ENCODE peak calls at places on chromosomes 13 and 19, in seven cellular contexts. L, C, P, M, W, G and R are unnamed samples.

GRCh38 chr19:14023404-14024235 is 4.3 kb upstream of the RLN3 start:
- DNase-seq in L (peak), C (peak), P (peak), M (no peak), W (peak), G (peak), R (no peak)

GRCh38 chr13:114167445-114167844 is 11.6 kb upstream of the CFAP97D2 start:
- DNase-seq in L (no peak), C (peak), P (no peak), M (no peak), W (peak), G (no peak), R (no peak)

GRCh38 chr13:45048890-45049407 is 59.6 kb downstream of the GPALPP1 start:
- DNase-seq in L (no peak), C (no peak), P (no peak), M (peak), W (no peak), G (no peak), R (no peak)

GRCh38 chr13:28347456-28348371 is 147.2 kb downstream of the FLT1 start:
- DNase-seq in L (no peak), C (no peak), P (no peak), M (no peak), W (no peak), G (peak), R (no peak)

GRCh38 chr19:11735375-11735774 is 3.4 kb downstream of the ZNF823 start:
- DNase-seq in L (no peak), C (no peak), P (no peak), M (no peak), W (no peak), G (no peak), R (no peak)

GRCh38 chr19:48283908-48284307 is 14.0 kb downstream of the ZNF114 start:
- DNase-seq in L (no peak), C (peak), P (peak), M (no peak), W (peak), G (peak), R (no peak)

GRCh38 chr13:52845766-52846566 is 2.5 kb downstream of the PCDH8 start:
- DNase-seq in L (peak), C (no peak), P (peak), M (peak), W (no peak), G (no peak), R (no peak)

GRCh38 chr19:10701955-10702307 is 692 bp downstream of the QTRT1 start:
- DNase-seq in L (no peak), C (no peak), P (no peak), M (peak), W (no peak), G (no peak), R (no peak)

GRCh38 chr19:2408247-2408646 is 19.1 kb downstream of the TIMM13 start:
- DNase-seq in L (no peak), C (no peak), P (no peak), M (no peak), W (no peak), G (no peak), R (no peak)

GRCh38 chr13:56886398-56886797 is 254.3 kb upstream of the PRR20A start:
- DNase-seq in L (no peak), C (no peak), P (no peak), M (no peak), W (no peak), G (no peak), R (no peak)

GRCh38 chr19:11408591-11408990 is 10.5 kb downstream of the RGL3 start:
- DNase-seq in L (no peak), C (no peak), P (no peak), M (no peak), W (no peak), G (no peak), R (no peak)

GRCh38 chr13:73204916-73205315 is 146.1 kb downstream of the KLF5 start:
- DNase-seq in L (no peak), C (no peak), P (no peak), M (no peak), W (no peak), G (no peak), R (no peak)

GRCh38 chr19:9413240-9413954 is 22.0 kb downstream of the ZNF266 start:
- DNase-seq in L (no peak), C (no peak), P (no peak), M (no peak), W (no peak), G (no peak), R (no peak)

GRCh38 chr19:11152318-11153062 is 3.1 kb downstream of the SPC24 start:
- DNase-seq in L (peak), C (peak), P (peak), M (no peak), W (peak), G (no peak), R (peak)

GRCh38 chr19:4416268-4416667 is 13.8 kb downstream of the CHAF1A start:
- DNase-seq in L (no peak), C (no peak), P (no peak), M (no peak), W (no peak), G (no peak), R (no peak)

GRCh38 chr19:18868380-18869230 is 27.4 kb downstream of the CERS1 start:
- DNase-seq in L (no peak), C (no peak), P (no peak), M (no peak), W (no peak), G (no peak), R (no peak)

GRCh38 chr19:12703056-12703455 is 6.6 kb upstream of the FBXW9 start:
- DNase-seq in L (no peak), C (peak), P (peak), M (peak), W (peak), G (no peak), R (no peak)

GRCh38 chr13:50631041-50631440 is 212.5 kb downstream of the DLEU7 start:
- DNase-seq in L (no peak), C (no peak), P (no peak), M (no peak), W (peak), G (no peak), R (no peak)

GRCh38 chr19:12774588-12775555 is at the start of gene HOOK2:
- DNase-seq in L (no peak), C (no peak), P (no peak), M (no peak), W (no peak), G (no peak), R (peak)

GRCh38 chr13:44719857-44720671 is 143.9 kb upstream of the TSC22D1 start:
- DNase-seq in L (no peak), C (peak), P (peak), M (no peak), W (peak), G (peak), R (no peak)

GRCh38 chr13:85798999-85799646 is at the start of gene SLITRK6:
- DNase-seq in L (no peak), C (peak), P (peak), M (no peak), W (no peak), G (peak), R (no peak)

GRCh38 chr13:41960700-41961697 is at the start of gene VWA8:
- DNase-seq in L (peak), C (peak), P (peak), M (peak), W (peak), G (peak), R (peak)

GRCh38 chr13:101205408-101205807 is 210.9 kb downstream of the NALCN start:
- DNase-seq in L (no peak), C (no peak), P (no peak), M (no peak), W (no peak), G (no peak), R (no peak)

GRCh38 chr13:101204270-101205011 is 211.9 kb downstream of the NALCN start:
- DNase-seq in L (no peak), C (peak), P (peak), M (no peak), W (peak), G (no peak), R (no peak)

DNA sequence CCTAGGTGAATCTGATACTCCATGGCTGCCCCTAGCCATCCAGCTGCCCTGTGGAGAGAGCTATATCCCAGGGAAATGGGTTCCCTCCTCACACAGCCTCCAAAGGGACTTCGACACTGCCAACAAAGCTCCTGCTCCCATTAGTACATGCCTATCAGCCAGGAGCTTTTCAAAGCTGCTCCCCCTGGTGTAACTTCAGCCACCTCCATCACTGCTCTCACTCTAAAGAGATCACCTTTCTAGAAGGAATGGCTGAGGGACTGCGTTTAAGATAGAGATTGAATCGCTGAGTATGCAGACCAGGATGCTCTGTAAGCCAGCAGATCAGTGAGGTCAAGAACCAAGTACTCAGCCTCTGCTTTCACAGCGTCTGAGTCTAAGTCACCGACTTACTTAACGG is 213.7 kb downstream of the NALCN start:
- DNase-seq in L (no peak), C (no peak), P (no peak), M (no peak), W (no peak), G (no peak), R (no peak)
- TF ChIP-seq CTCF in L (no peak), C (no peak), P (no peak), M (no peak), W (no peak), G (peak), R (no peak)

GRCh38 chr13:25802579-25802978 is 249.2 kb downstream of the SHISA2 start:
- DNase-seq in L (no peak), C (no peak), P (no peak), M (no peak), W (no peak), G (no peak), R (no peak)

GRCh38 chr13:25796474-25796873 is 255.3 kb downstream of the SHISA2 start:
- DNase-seq in L (no peak), C (no peak), P (peak), M (no peak), W (no peak), G (peak), R (no peak)

GRCh38 chr13:25803626-25804025 is 248.2 kb downstream of the SHISA2 start:
- DNase-seq in L (no peak), C (no peak), P (no peak), M (no peak), W (no peak), G (no peak), R (no peak)

GRCh38 chr13:25798998-25799397 is 252.8 kb downstream of the SHISA2 start:
- DNase-seq in L (no peak), C (no peak), P (no peak), M (no peak), W (no peak), G (no peak), R (no peak)
- TF ChIP-seq CTCF in L (no peak), C (no peak), P (no peak), M (no peak), W (no peak), G (no peak), R (no peak)

GRCh38 chr13:32246468-32246867 is 68.7 kb downstream of the ZAR1L start:
- DNase-seq in L (no peak), C (peak), P (peak), M (peak), W (peak), G (peak), R (peak)
- TF ChIP-seq CTCF in L (peak), C (peak), P (peak), M (peak), W (peak), G (peak), R (peak)

GRCh38 chr19:50459638-50460037 is 16.7 kb upstream of the EMC10 start:
- DNase-seq in L (no peak), C (no peak), P (no peak), M (no peak), W (no peak), G (no peak), R (no peak)

GRCh38 chr19:50461066-50461875 is 15.0 kb upstream of the EMC10 start:
- DNase-seq in L (peak), C (peak), P (peak), M (peak), W (peak), G (peak), R (peak)

GRCh38 chr19:50458396-50459066 is 17.8 kb upstream of the EMC10 start:
- DNase-seq in L (no peak), C (peak), P (no peak), M (no peak), W (peak), G (no peak), R (no peak)

GRCh38 chr19:50459067-50459456 is 17.2 kb upstream of the EMC10 start:
- DNase-seq in L (no peak), C (no peak), P (no peak), M (no peak), W (no peak), G (no peak), R (no peak)

GRCh38 chr19:50460161-50460765 is 16.0 kb upstream of the EMC10 start:
- DNase-seq in L (no peak), C (peak), P (peak), M (peak), W (peak), G (peak), R (no peak)
- TF ChIP-seq CTCF in L (no peak), C (no peak), P (no peak), M (peak), W (no peak), G (peak), R (no peak)

GRCh38 chr19:7806876-7807275 is 23.1 kb upstream of the EVI5L start:
- DNase-seq in L (no peak), C (no peak), P (no peak), M (no peak), W (no peak), G (no peak), R (no peak)
- TF ChIP-seq CTCF in L (no peak), C (no peak), P (no peak), M (no peak), W (no peak), G (no peak), R (no peak)

GRCh38 chr19:38100589-38100988 is 123.4 kb downstream of the DPF1 start:
- DNase-seq in L (no peak), C (no peak), P (no peak), M (no peak), W (no peak), G (no peak), R (no peak)

GRCh38 chr19:38105574-38105973 is 118.4 kb downstream of the DPF1 start:
- DNase-seq in L (no peak), C (no peak), P (no peak), M (no peak), W (no peak), G (no peak), R (no peak)

GRCh38 chr19:38101723-38102122 is 122.3 kb downstream of the DPF1 start:
- DNase-seq in L (no peak), C (no peak), P (no peak), M (no peak), W (no peak), G (no peak), R (no peak)

GRCh38 chr19:38095411-38096308 is 128.4 kb downstream of the DPF1 start:
- DNase-seq in L (peak), C (peak), P (peak), M (peak), W (peak), G (peak), R (peak)

DNA sequence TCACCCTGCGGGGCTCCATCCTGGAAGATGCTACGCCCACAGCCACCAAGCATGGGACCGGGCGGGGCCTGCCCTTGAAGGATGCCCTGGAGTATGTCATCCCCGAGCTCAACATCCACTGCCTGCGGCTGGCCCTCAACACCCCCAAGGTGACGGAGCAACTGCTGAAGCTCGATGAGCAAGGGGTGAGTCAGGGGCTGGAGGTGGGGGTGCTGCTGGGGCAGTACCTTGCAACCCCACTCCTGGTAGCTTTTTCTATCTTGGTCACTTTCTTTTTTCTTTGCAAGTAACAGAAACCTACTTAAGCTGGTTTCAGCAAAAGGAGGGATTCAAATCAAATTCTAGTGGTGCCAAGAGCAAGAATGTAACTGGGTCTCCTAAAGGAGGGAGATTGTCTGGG is 124.1 kb downstream of the DPF1 start:
- DNase-seq in L (no peak), C (no peak), P (no peak), M (no peak), W (no peak), G (no peak), R (no peak)
- TF ChIP-seq CTCF in L (no peak), C (no peak), P (no peak), M (no peak), W (no peak), G (no peak), R (no peak)